ENCODE peak calls at places on chromosome 11, in six cellular contexts. T is H1, E is GM23338, S is HepG2, I is HCT116, Q is K562. K is an unnamed sample.

GRCh38 chr11:68352591-68352990 is 40.2 kb downstream of the LRP5 start:
- DNase-seq in T (no peak), E (no peak), S (no peak), I (no peak), Q (no peak), K (no peak)

GRCh38 chr11:88103337-88104206 is 71.7 kb downstream of the RAB38 start:
- DNase-seq in T (peak; percentile 63), E (peak; percentile 97), S (peak; percentile 52), I (peak; percentile 85), Q (peak; percentile 35), K (peak; percentile 50)

GRCh38 chr11:46438211-46438610 is 46.6 kb upstream of the CHRM4 start:
- DNase-seq in T (no peak), E (no peak), S (no peak), I (no peak), Q (no peak), K (no peak)

GRCh38 chr11:62612366-62613274 is at the start of the genes EML3 and ROM1:
- DNase-seq in T (peak; percentile 85), E (peak; percentile 97), S (peak; percentile 70), I (no peak), Q (peak; percentile 94), K (no peak)

GRCh38 chr11:40619631-40620030 is 839.8 kb downstream of the LRRC4C start:
- DNase-seq in T (no peak), E (no peak), S (no peak), I (no peak), Q (no peak), K (no peak)

GRCh38 chr11:50186146-50186545 is 153.5 kb downstream of the OR4C45 start:
- DNase-seq in T (no peak), E (no peak), S (no peak), I (no peak), Q (no peak), K (no peak)

GRCh38 chr11:14275081-14275480 is 83.9 kb downstream of the RRAS2 start:
- DNase-seq in T (no peak), E (no peak), S (no peak), I (no peak), Q (no peak), K (no peak)

GRCh38 chr11:9264381-9265210 is 554 bp downstream of the DENND5A start:
- DNase-seq in T (no peak), E (peak; percentile 44), S (no peak), I (no peak), Q (no peak), K (no peak)

GRCh38 chr11:15720460-15720859 is 605.7 kb downstream of the INSC start:
- DNase-seq in T (no peak), E (no peak), S (no peak), I (no peak), Q (no peak), K (no peak)

GRCh38 chr11:10856689-10857603 is 907 bp downstream of the ZBED5 start:
- DNase-seq in T (no peak), E (peak; percentile 80), S (peak; percentile 48), I (no peak), Q (peak; percentile 30), K (no peak)

GRCh38 chr11:111840143-111840542 is 31.2 kb downstream of the ALG9 start:
- DNase-seq in T (no peak), E (peak; percentile 51), S (peak; percentile 93), I (no peak), Q (no peak), K (no peak)

GRCh38 chr11:3855808-3856491 is 486 bp downstream of the STIM1 start:
- DNase-seq in T (no peak), E (peak; percentile 58), S (no peak), I (no peak), Q (peak; percentile 53), K (no peak)

GRCh38 chr11:14193644-14194043 is 165.3 kb downstream of the RRAS2 start:
- DNase-seq in T (no peak), E (peak; percentile 38), S (no peak), I (no peak), Q (no peak), K (no peak)

GRCh38 chr11:122307480-122308085 is 191.6 kb upstream of the BLID start:
- DNase-seq in T (no peak), E (no peak), S (no peak), I (no peak), Q (no peak), K (no peak)

GRCh38 chr11:9046376-9046775 is 42.6 kb upstream of the NRIP3 start:
- DNase-seq in T (no peak), E (peak; percentile 29), S (no peak), I (no peak), Q (no peak), K (no peak)

GRCh38 chr11:96486890-96487633 is 97.2 kb downstream of the JRKL start:
- DNase-seq in T (no peak), E (peak; percentile 45), S (peak; percentile 84), I (no peak), Q (no peak), K (no peak)

GRCh38 chr11:78982377-78982925 is 407.8 kb upstream of the NARS2 start:
- DNase-seq in T (no peak), E (no peak), S (no peak), I (no peak), Q (no peak), K (no peak)

GRCh38 chr11:122746611-122747305 is 91.2 kb downstream of the UBASH3B start:
- DNase-seq in T (no peak), E (no peak), S (no peak), I (no peak), Q (no peak), K (no peak)

DNA sequence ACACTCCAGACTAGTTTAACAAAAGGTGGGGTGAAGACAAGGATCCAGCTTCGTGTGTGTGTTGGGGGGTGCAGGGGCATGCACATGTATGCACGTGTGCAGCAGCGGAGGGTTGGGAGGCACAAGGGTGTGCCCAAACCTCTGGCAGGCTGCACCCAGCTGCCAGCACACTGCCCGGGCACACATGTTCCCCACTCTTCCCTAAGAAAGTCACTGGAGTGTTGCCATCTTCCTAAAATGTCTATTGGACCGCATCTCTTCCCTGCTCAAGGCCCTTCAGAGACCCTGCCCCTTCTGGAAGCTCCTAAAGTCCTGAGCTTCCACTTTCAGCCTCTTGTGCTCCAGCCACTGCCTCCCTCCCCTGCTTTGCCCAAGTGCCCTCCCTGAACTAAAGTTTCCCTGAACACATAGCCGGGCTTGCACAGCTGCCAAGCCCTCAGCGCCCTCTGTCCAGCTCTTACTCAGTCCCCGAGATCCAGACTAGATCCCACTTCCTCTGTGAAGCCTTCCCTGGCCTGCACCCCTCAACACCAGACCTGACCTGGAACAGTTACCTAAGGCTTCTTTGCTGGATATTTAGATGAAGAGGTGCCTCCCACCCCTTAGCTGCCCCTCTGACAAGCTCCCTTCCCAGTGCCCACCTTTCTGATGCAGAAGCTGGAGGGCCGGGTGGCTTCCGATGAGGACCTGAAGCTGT is 6.0 kb downstream of the CFL1 start:
- DNase-seq in T (no peak), E (no peak), S (no peak), I (no peak), Q (no peak), K (no peak)
- TF ChIP-seq POLR2AphosphoS5 in T (peak; percentile 68), E (peak; percentile 32), S (no peak), I (no peak), Q (no peak), K (no peak)

DNA sequence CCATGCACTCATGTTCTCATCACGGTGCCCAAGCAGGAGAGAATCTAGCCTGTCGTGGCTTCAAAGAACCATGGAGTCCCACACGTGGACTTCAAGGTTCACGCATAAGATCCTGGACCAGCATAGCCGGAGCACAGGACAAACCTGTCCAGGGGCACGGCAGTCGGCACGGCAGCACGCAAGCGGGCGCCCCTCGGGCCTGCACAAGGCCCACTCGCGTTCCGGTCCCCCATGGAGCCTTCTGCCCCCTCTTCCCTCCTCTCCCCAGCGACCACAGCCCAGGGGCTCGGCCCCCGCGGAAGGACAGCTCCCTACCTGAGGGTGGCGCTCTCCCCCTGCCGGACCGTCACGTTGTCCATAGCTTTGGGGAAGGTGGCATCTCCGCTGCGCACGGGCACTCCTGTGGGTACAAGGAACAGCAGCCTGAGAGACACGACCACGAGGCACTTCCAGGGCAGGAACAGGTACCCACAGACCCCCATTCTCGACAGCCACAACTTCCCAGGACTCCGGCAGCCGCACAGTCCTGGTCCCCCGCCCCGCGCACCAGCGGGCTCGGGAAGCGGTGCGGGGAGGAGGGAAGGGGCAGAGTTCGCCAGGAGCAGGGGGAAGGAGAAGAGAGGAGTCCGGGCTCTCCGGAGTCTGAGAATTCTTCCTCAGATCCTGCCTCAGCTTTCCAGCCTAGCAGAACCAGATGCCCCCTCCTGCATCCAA is 589.5 kb downstream of the OPCML start:
- DNase-seq in T (no peak), E (peak; percentile 59), S (no peak), I (no peak), Q (no peak), K (no peak)
- H3K27ac ChIP-seq in T (no peak overlapping the region), E (no peak overlapping the region), S (no peak overlapping the region), I (no peak overlapping the region), Q (no peak overlapping the region), K (no peak overlapping the region)

GRCh38 chr11:18706330-18707243 is 8.0 kb downstream of the TMEM86A start:
- DNase-seq in T (no peak), E (peak; percentile 88), S (no peak), I (no peak), Q (no peak), K (no peak)
- TF ChIP-seq EZH2 in T (no peak), E (no peak), S (no peak), I (no peak), Q (no peak), K (no peak)

GRCh38 chr11:113664981-113665710 is 41.0 kb downstream of the TMPRSS5 start:
- DNase-seq in T (no peak), E (no peak), S (peak; percentile 63), I (no peak), Q (peak; percentile 34), K (no peak)

GRCh38 chr11:113666584-113666983 is 39.5 kb downstream of the TMPRSS5 start:
- DNase-seq in T (no peak), E (no peak), S (no peak), I (no peak), Q (no peak), K (no peak)

GRCh38 chr11:113668255-113668654 is 37.9 kb downstream of the TMPRSS5 start:
- DNase-seq in T (no peak), E (no peak), S (no peak), I (no peak), Q (no peak), K (no peak)

GRCh38 chr11:113670149-113670829 is 35.8 kb downstream of the TMPRSS5 start:
- DNase-seq in T (no peak), E (no peak), S (no peak), I (no peak), Q (peak; percentile 47), K (no peak)

DNA sequence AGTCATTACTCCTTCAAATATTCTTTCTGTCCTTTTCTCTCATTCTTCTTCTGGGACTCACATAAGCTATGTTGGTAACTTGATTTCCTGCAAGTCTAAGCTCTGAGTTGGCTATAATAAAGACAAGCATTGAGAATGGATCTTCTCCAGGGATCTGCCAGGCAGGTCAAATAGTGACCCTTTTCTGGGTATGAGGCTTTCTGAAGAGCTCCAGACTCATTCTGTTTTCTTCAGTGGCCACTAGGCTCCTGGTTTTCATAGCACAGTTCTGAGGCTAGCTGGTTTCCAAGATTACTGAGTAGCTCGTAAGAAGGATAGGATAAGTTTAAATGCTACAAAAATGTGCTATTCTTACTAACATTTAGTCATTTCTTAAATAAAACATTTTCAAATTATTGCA is 38.3 kb downstream of the TMPRSS5 start:
- DNase-seq in T (no peak), E (no peak), S (no peak), I (no peak), Q (no peak), K (no peak)
- TF ChIP-seq POLR2AphosphoS5 in T (no peak), E (no peak), S (no peak), I (no peak), Q (no peak), K (no peak)